ENCODE peak calls at places on chromosomes 13 and 19, in eight cellular contexts. S is stromal cell of bone marrow; O is mucosa of descending colon; K is stimulated activated CD8-positive, alpha-beta memory T cell treated with anti-CD3 and anti-CD28 coated beads, Interleukin-12 subunit alpha, Interleukin-12 subunit beta, amount 100 ng/mL, for 4 hours; M is ecto neural progenitor cell; H is adrenal gland; C is stomach; F is cardiac fibroblast. T is an unnamed sample.

GRCh38 chr19:1082165-1082927 is 12.8 kb downstream of the POLR2E start:
- DNase-seq in S (no peak), O (peak), K (no peak), M (peak), H (peak), C (peak), F (peak), T (peak)

GRCh38 chr19:4993683-4994082 is 24.8 kb downstream of the KDM4B start:
- DNase-seq in S (no peak), O (no peak), K (no peak), M (no peak), H (no peak), C (no peak), F (no peak), T (peak)

GRCh38 chr13:86831084-86831483 is 840.1 kb upstream of the SLITRK5 start:
- DNase-seq in S (no peak), O (no peak), K (no peak), M (no peak), H (no peak), C (no peak), F (no peak), T (no peak)

GRCh38 chr19:43812689-43813088 is 10.4 kb upstream of the LYPD5 start:
- DNase-seq in S (no peak), O (no peak), K (no peak), M (no peak), H (no peak), C (no peak), F (no peak), T (no peak)

GRCh38 chr19:35264281-35265125 is 4.3 kb upstream of the USF2 start:
- DNase-seq in S (no peak), O (peak), K (no peak), M (peak), H (peak), C (peak), F (no peak), T (peak)

GRCh38 chr13:41458187-41458938 is 1.0 kb downstream of the RGCC start:
- DNase-seq in S (no peak), O (peak), K (peak), M (peak), H (peak), C (peak), F (no peak), T (peak)

GRCh38 chr13:77235456-77236022 is 91.4 kb downstream of the MYCBP2 start:
- DNase-seq in S (no peak), O (no peak), K (no peak), M (no peak), H (no peak), C (no peak), F (no peak), T (no peak)

GRCh38 chr19:53853707-53854106 is 14.0 kb upstream of the MYADM start:
- DNase-seq in S (no peak), O (no peak), K (no peak), M (no peak), H (no peak), C (no peak), F (no peak), T (no peak)

GRCh38 chr19:46890423-46891170 is 29.8 kb downstream of the ARHGAP35 start:
- DNase-seq in S (peak), O (no peak), K (no peak), M (no peak), H (no peak), C (no peak), F (peak), T (no peak)

GRCh38 chr13:48233097-48233885 is at the start of gene ITM2B:
- DNase-seq in S (peak), O (peak), K (peak), M (peak), H (peak), C (peak), F (peak), T (peak)

GRCh38 chr19:35166100-35167063 is 11.8 kb downstream of the FXYD5 start:
- DNase-seq in S (no peak), O (no peak), K (no peak), M (no peak), H (no peak), C (no peak), F (no peak), T (no peak)

GRCh38 chr19:40303765-40304164 is 18.6 kb upstream of the AKT2 start:
- DNase-seq in S (no peak), O (no peak), K (no peak), M (no peak), H (no peak), C (no peak), F (no peak), T (no peak)

GRCh38 chr13:37701972-37702371 is 103.4 kb upstream of the POSTN start:
- DNase-seq in S (peak), O (no peak), K (no peak), M (no peak), H (peak), C (no peak), F (peak), T (no peak)

GRCh38 chr13:20351279-20352022 is 119.3 kb upstream of the GJB6 start:
- DNase-seq in S (peak), O (no peak), K (no peak), M (no peak), H (no peak), C (no peak), F (peak), T (no peak)

GRCh38 chr13:73337511-73337910 is 278.7 kb downstream of the KLF5 start:
- DNase-seq in S (no peak), O (no peak), K (no peak), M (no peak), H (no peak), C (no peak), F (no peak), T (no peak)

GRCh38 chr19:1074512-1075283 is 7.7 kb downstream of the ARHGAP45 start:
- DNase-seq in S (no peak), O (peak), K (peak), M (no peak), H (peak), C (peak), F (no peak), T (peak)

GRCh38 chr13:43085545-43085944 is 62.2 kb downstream of the DNAJC15 start:
- DNase-seq in S (peak), O (no peak), K (no peak), M (no peak), H (no peak), C (no peak), F (peak), T (no peak)

GRCh38 chr13:31965361-31966066 is 66.1 kb upstream of the FRY start:
- DNase-seq in S (peak), O (no peak), K (no peak), M (no peak), H (no peak), C (no peak), F (peak), T (no peak)